ENCODE peak calls at places on chromosome 9, in four cellular contexts. F, E, M and G are unnamed samples.
A peak's percentile ranks its signal among the peaks of the same experiment; 100 is the strongest.

GRCh38 chr9:130263601-130264413 is 1.8 kb upstream of the HMCN2 start:
- DNase-seq in F (no peak), E (no peak), M (no peak), G (no peak)

GRCh38 chr9:124814178-124814535 is 37.2 kb downstream of the OLFML2A start:
- DNase-seq in F (no peak), E (no peak), M (no peak), G (no peak)

GRCh38 chr9:98899399-98900056 is 44.2 kb upstream of the COL15A1 start:
- DNase-seq in F (no peak), E (no peak), M (no peak), G (peak; percentile 93)

GRCh38 chr9:35822926-35823325 is 5.6 kb downstream of the FAM221B start:
- DNase-seq in F (no peak), E (no peak), M (no peak), G (peak; percentile 36)

GRCh38 chr9:87372401-87372851 is 125.2 kb upstream of the DAPK1 start:
- DNase-seq in F (no peak), E (no peak), M (no peak), G (no peak)

GRCh38 chr9:3931058-3931457 is 368.8 kb downstream of the GLIS3 start:
- DNase-seq in F (no peak), E (no peak), M (no peak), G (no peak)

GRCh38 chr9:5587024-5587423 is 41.9 kb upstream of the RIC1 start:
- DNase-seq in F (no peak), E (no peak), M (no peak), G (peak; percentile 73)

GRCh38 chr9:69857131-69857530 is 36.5 kb downstream of the CFAP95 start:
- DNase-seq in F (no peak), E (no peak), M (no peak), G (peak; percentile 25)

GRCh38 chr9:20304001-20304400 is 318.3 kb downstream of the MLLT3 start:
- DNase-seq in F (peak; percentile 30), E (no peak), M (no peak), G (no peak)

GRCh38 chr9:91047993-91048607 is 246.5 kb downstream of the SYK start:
- DNase-seq in F (no peak), E (no peak), M (no peak), G (peak; percentile 85)

GRCh38 chr9:69325409-69326212 is 596 bp downstream of the ENTREP1 start:
- DNase-seq in F (peak; percentile 60), E (no peak), M (peak; percentile 31), G (no peak)

GRCh38 chr9:130024597-130024994 is 18.4 kb downstream of the FNBP1 start:
- DNase-seq in F (no peak), E (no peak), M (no peak), G (no peak)

GRCh38 chr9:71937070-71937625 is 25.7 kb downstream of the C9orf85 start:
- DNase-seq in F (no peak), E (no peak), M (no peak), G (no peak)

GRCh38 chr9:83062653-83063527 is at the start of gene RASEF:
- DNase-seq in F (peak; percentile 88), E (no peak), M (no peak), G (peak; percentile 14)

GRCh38 chr9:122656378-122656777 is 1.0 kb downstream of the OR1B1 start:
- DNase-seq in F (no peak), E (no peak), M (no peak), G (no peak)

GRCh38 chr9:128321879-128322341 is 337 bp downstream of the TRUB2 start:
- DNase-seq in F (no peak), E (no peak), M (no peak), G (no peak)

GRCh38 chr9:34633851-34634550 is 3.6 kb downstream of the SIGMAR1 start:
- DNase-seq in F (peak; percentile 80), E (peak; percentile 61), M (peak; percentile 53), G (peak; percentile 80)

GRCh38 chr9:115267788-115268187 is 149.8 kb upstream of the TNC start:
- DNase-seq in F (peak; percentile 52), E (no peak), M (no peak), G (peak; percentile 56)

GRCh38 chr9:125950880-125951471 is 203.8 kb downstream of the PBX3 start:
- DNase-seq in F (peak; percentile 97), E (no peak), M (no peak), G (no peak)

GRCh38 chr9:118595719-118596305 is 773.4 kb downstream of the BRINP1 start:
- DNase-seq in F (peak; percentile 82), E (no peak), M (no peak), G (peak; percentile 76)

GRCh38 chr9:12874395-12874794 is 99.6 kb downstream of the LURAP1L start:
- DNase-seq in F (no peak), E (no peak), M (no peak), G (no peak)

GRCh38 chr9:8486095-8486494 is 686.5 kb upstream of the DMAC1 start:
- DNase-seq in F (peak; percentile 78), E (no peak), M (no peak), G (peak; percentile 50)

GRCh38 chr9:92328225-92328624 is 2.5 kb downstream of the CENPP start:
- DNase-seq in F (peak; percentile 32), E (no peak), M (no peak), G (peak; percentile 89)

GRCh38 chr9:36665921-36666429 is 93.3 kb downstream of the MELK start:
- DNase-seq in F (no peak), E (no peak), M (no peak), G (peak; percentile 45)

GRCh38 chr9:136806067-136806466 is 1.7 kb upstream of the RABL6 start:
- DNase-seq in F (no peak), E (no peak), M (peak; percentile 13), G (no peak)

GRCh38 chr9:85741112-85741874 is 461 bp downstream of the AGTPBP1 start:
- DNase-seq in F (peak; percentile 76), E (peak; percentile 60), M (no peak), G (peak; percentile 31)

GRCh38 chr9:127165096-127165495 is 42.7 kb upstream of the ANGPTL2 start:
- DNase-seq in F (no peak), E (no peak), M (no peak), G (no peak)

GRCh38 chr9:86638109-86638508 is 283.9 kb upstream of the TUT7 start:
- DNase-seq in F (no peak), E (no peak), M (no peak), G (no peak)

GRCh38 chr9:83920942-83921707 is at the start of gene KIF27:
- DNase-seq in F (peak; percentile 98), E (peak; percentile 89), M (peak; percentile 100), G (peak; percentile 98)

GRCh38 chr9:112905084-112905483 is 14.4 kb upstream of the SLC46A2 start:
- DNase-seq in F (no peak), E (no peak), M (no peak), G (peak; percentile 21)

GRCh38 chr9:77750981-77751340 is 102.8 kb upstream of the GNA14 start:
- DNase-seq in F (no peak), E (no peak), M (no peak), G (no peak)

GRCh38 chr9:107462691-107463090 is 26.9 kb downstream of the KLF4 start:
- DNase-seq in F (no peak), E (no peak), M (no peak), G (peak; percentile 43)

GRCh38 chr9:20242767-20243166 is 379.5 kb downstream of the MLLT3 start:
- DNase-seq in F (peak; percentile 7), E (no peak), M (no peak), G (no peak)

GRCh38 chr9:121771851-121772599 is 120.6 kb downstream of the DAB2IP start:
- DNase-seq in F (no peak), E (no peak), M (peak; percentile 12), G (no peak)

GRCh38 chr9:87581513-87581912 is 83.8 kb downstream of the DAPK1 start:
- DNase-seq in F (no peak), E (no peak), M (no peak), G (peak; percentile 66)

GRCh38 chr9:116151966-116152381 is 1.6 kb upstream of the PAPPA start:
- DNase-seq in F (no peak), E (no peak), M (no peak), G (peak; percentile 94)

GRCh38 chr9:3436629-3437028 is 89.2 kb downstream of the RFX3 start:
- DNase-seq in F (no peak), E (no peak), M (no peak), G (peak; percentile 45)

GRCh38 chr9:123982535-123982934 is 29.0 kb upstream of the LHX2 start:
- DNase-seq in F (no peak), E (no peak), M (no peak), G (no peak)

DNA sequence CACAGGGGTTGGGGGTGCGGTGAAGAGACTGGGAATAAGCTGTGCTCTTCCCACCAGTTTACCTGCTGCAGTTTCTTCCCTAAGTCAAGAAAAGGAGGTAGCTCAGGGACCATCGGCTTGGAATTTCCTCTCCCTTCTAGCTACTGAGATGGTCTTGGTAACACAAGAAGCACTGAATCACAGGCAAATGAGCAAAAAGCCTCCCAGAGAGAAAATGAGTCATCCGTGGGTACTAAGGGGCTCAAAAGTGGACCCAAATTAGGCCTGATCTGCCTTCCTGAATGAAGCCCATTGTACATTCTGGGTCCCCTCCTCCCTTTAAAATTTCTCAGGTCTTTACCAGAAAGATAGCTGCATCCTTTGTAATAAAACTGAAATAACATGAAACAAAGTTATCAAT is 49.9 kb downstream of the PTPN3 start:
- DNase-seq in F (no peak), E (no peak), M (no peak), G (peak; percentile 65)
- H3K4me3 ChIP-seq in F (no peak overlapping the region), E (no peak overlapping the region), M (no peak overlapping the region), G (no peak overlapping the region)

GRCh38 chr9:79489241-79490000 is 82.3 kb upstream of the TLE4 start:
- DNase-seq in F (peak; percentile 7), E (peak; percentile 14), M (no peak), G (peak; percentile 77)
- H3K4me3 ChIP-seq in F (no peak overlapping the region), E (no peak overlapping the region), M (no peak overlapping the region), G (peak overlapping the region; percentile 6)

GRCh38 chr9:94921656-94922055 is 195.2 kb downstream of the AOPEP start:
- DNase-seq in F (no peak), E (no peak), M (no peak), G (peak; percentile 31)
- H3K4me3 ChIP-seq in F (no peak overlapping the region), E (no peak overlapping the region), M (no peak overlapping the region), G (no peak overlapping the region)

GRCh38 chr9:94150279-94150828 is 66.1 kb downstream of the PTPDC1 start:
- DNase-seq in F (no peak), E (no peak), M (no peak), G (no peak)
- H3K4me3 ChIP-seq in F (no peak overlapping the region), E (no peak overlapping the region), M (no peak overlapping the region), G (no peak overlapping the region)

DNA sequence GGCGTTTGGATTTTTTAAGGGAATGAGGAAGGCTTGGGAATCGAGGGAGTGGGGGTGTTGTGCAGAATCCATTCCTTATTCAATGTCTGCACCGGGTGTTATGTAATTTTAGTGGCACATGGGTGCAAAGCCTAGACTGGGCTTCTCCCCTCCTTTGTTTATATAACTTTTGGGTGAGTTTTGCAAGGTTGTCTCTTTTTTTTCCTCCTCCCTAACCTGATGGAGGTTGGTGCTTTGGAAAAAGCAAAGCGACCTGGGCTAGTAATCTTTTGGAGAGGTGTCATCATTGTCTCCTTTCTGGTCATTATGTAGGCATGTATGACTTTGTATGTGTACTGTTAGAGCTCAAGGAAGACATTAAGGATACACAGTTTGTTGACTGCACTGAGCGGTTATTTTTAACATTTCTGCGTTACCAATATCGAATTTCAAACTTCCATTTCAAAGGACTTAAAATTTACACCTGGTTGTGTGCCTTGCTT is 3.1 kb downstream of the SMARCA2 start:
- DNase-seq in F (no peak), E (no peak), M (no peak), G (no peak)
- H3K4me3 ChIP-seq in F (peak overlapping the region; percentile 91), E (peak overlapping the region; percentile 71), M (peak overlapping the region; percentile 97), G (peak overlapping the region; percentile 90)